ENCODE peak calls at places on chromosomes 4 and X, in nine cellular contexts. C is HT1080; E is CD8-positive, alpha-beta memory T cell; A is Right ventricle myocardium superior; Y is aorta; V is KBM-7; W is epithelial cell of esophagus; J is stimulated activated naive CD4-positive, alpha-beta T cell; F is lower lobe of right lung. K is an unnamed sample.

GRCh38 chrX:55919367-55920221 is 202.0 kb downstream of the RRAGB start:
- DNase-seq in C (no peak), E (no peak), A (no peak), Y (no peak), V (no peak), W (no peak), J (no peak), F (no peak), K (no peak)

GRCh38 chrX:50586980-50587379 is 116.4 kb upstream of the DGKK start:
- DNase-seq in C (no peak), E (no peak), A (no peak), Y (no peak), V (no peak), W (no peak), J (no peak), F (no peak), K (no peak)

GRCh38 chrX:77446029-77446585 is 1.1 kb upstream of the FGF16 start:
- DNase-seq in C (no peak), E (no peak), A (peak; percentile 39), Y (peak; percentile 48), V (no peak), W (no peak), J (no peak), F (peak; percentile 42), K (peak; percentile 8)

GRCh38 chr4:93827272-93827947 is 1.1 kb upstream of the ATOH1 start:
- DNase-seq in C (no peak), E (no peak), A (no peak), Y (no peak), V (no peak), W (peak; percentile 23), J (no peak), F (no peak), K (no peak)

GRCh38 chrX:76172325-76172887 is 456 bp upstream of the PBDC1 start:
- DNase-seq in C (no peak), E (no peak), A (no peak), Y (no peak), V (no peak), W (no peak), J (no peak), F (no peak), K (no peak)

GRCh38 chr4:28490669-28491068 is 1630.0 kb downstream of the STIM2 start:
- DNase-seq in C (peak; percentile 52), E (no peak), A (no peak), Y (no peak), V (no peak), W (peak; percentile 35), J (no peak), F (no peak), K (no peak)

GRCh38 chr4:108060164-108060563 is 70.5 kb downstream of the HADH start:
- DNase-seq in C (no peak), E (no peak), A (no peak), Y (no peak), V (peak; percentile 39), W (peak; percentile 55), J (no peak), F (no peak), K (no peak)

GRCh38 chrX:65667503-65668355 is at the start of gene MSN:
- DNase-seq in C (peak; percentile 68), E (peak; percentile 78), A (peak; percentile 89), Y (peak; percentile 86), V (peak; percentile 73), W (peak; percentile 58), J (peak; percentile 58), F (peak; percentile 88), K (peak; percentile 59)

GRCh38 chr4:185599151-185599648 is 63.9 kb upstream of the PDLIM3 start:
- DNase-seq in C (no peak), E (no peak), A (no peak), Y (no peak), V (no peak), W (no peak), J (no peak), F (no peak), K (no peak)

GRCh38 chrX:46551494-46552128 is 6.4 kb upstream of the ZNF674 start:
- DNase-seq in C (peak; percentile 73), E (no peak), A (no peak), Y (no peak), V (no peak), W (peak; percentile 34), J (no peak), F (no peak), K (no peak)

GRCh38 chrX:154358011-154358410 is 16.4 kb downstream of the FLNA start:
- DNase-seq in C (no peak), E (no peak), A (no peak), Y (no peak), V (no peak), W (no peak), J (no peak), F (no peak), K (no peak)

GRCh38 chr4:24777528-24777927 is 17.8 kb upstream of the SOD3 start:
- DNase-seq in C (no peak), E (no peak), A (no peak), Y (no peak), V (no peak), W (no peak), J (no peak), F (no peak), K (no peak)

GRCh38 chr4:113657834-113658233 is 103.7 kb downstream of the CAMK2D start:
- DNase-seq in C (peak; percentile 72), E (no peak), A (no peak), Y (no peak), V (no peak), W (peak; percentile 81), J (no peak), F (no peak), K (no peak)

GRCh38 chr4:93084599-93085305 is 743.8 kb upstream of the ATOH1 start:
- DNase-seq in C (no peak), E (no peak), A (no peak), Y (no peak), V (no peak), W (no peak), J (no peak), F (no peak), K (no peak)

GRCh38 chr4:138815811-138816210 is 199.8 kb upstream of the NOCT start:
- DNase-seq in C (no peak), E (no peak), A (no peak), Y (no peak), V (no peak), W (no peak), J (no peak), F (no peak), K (no peak)

GRCh38 chr4:74793757-74794340 is 474 bp downstream of the BTC start:
- DNase-seq in C (peak; percentile 48), E (no peak), A (peak; percentile 45), Y (peak; percentile 71), V (no peak), W (peak; percentile 44), J (no peak), F (peak; percentile 81), K (no peak)

GRCh38 chr4:37977471-37978452 is 17.6 kb downstream of the PTTG2 start:
- DNase-seq in C (peak; percentile 71), E (peak; percentile 71), A (peak; percentile 88), Y (peak; percentile 89), V (peak; percentile 76), W (peak; percentile 36), J (peak; percentile 69), F (peak; percentile 88), K (peak; percentile 74)

GRCh38 chrX:37060999-37061398 is 52.8 kb downstream of the FAM47C start:
- DNase-seq in C (peak; percentile 35), E (no peak), A (no peak), Y (no peak), V (peak; percentile 71), W (peak; percentile 46), J (no peak), F (no peak), K (no peak)

GRCh38 chr4:153497091-153497531 is 31.0 kb downstream of the TMEM131L start:
- DNase-seq in C (peak; percentile 79), E (peak; percentile 41), A (no peak), Y (no peak), V (no peak), W (peak; percentile 90), J (peak; percentile 68), F (no peak), K (peak; percentile 40)